ENCODE peak calls at places on chromosome 17, in four cellular contexts. H is tibial nerve, X is A549, E is aorta. I is an unnamed sample.

GRCh38 chr17:42009170-42009569 is 8.1 kb downstream of the DNAJC7 start:
- DNase-seq in H (no peak), X (no peak), E (no peak), I (no peak)

GRCh38 chr17:40796846-40797245 is 2.9 kb downstream of the KRT28 start:
- DNase-seq in H (no peak), X (no peak), E (no peak), I (no peak)

GRCh38 chr17:10844667-10845387 is 6.9 kb upstream of the PIRT start:
- DNase-seq in H (peak; percentile 22), X (peak; percentile 86), E (peak; percentile 80), I (peak; percentile 39)

GRCh38 chr17:1783834-1784611 is 22.2 kb downstream of the SERPINF1 start:
- DNase-seq in H (peak; percentile 82), X (peak; percentile 77), E (peak; percentile 86), I (no peak)

GRCh38 chr17:62578757-62579487 is 48.5 kb upstream of the MRC2 start:
- DNase-seq in H (no peak), X (no peak), E (no peak), I (no peak)

GRCh38 chr17:48374650-48375230 is 55.3 kb downstream of the SKAP1 start:
- DNase-seq in H (no peak), X (peak; percentile 76), E (no peak), I (no peak)

GRCh38 chr17:74343526-74344284 is 17.7 kb downstream of the KIF19 start:
- DNase-seq in H (no peak), X (no peak), E (no peak), I (no peak)

GRCh38 chr17:8946476-8946875 is 19.0 kb downstream of the PIK3R5 start:
- DNase-seq in H (no peak), X (no peak), E (no peak), I (no peak)

GRCh38 chr17:29048440-29049360 is 5.8 kb downstream of the PIPOX start:
- DNase-seq in H (no peak), X (no peak), E (no peak), I (no peak)

GRCh38 chr17:63542942-63543821 is 7.1 kb upstream of the DCAF7 start:
- DNase-seq in H (no peak), X (no peak), E (no peak), I (no peak)

GRCh38 chr17:51653902-51654301 is 393.6 kb downstream of the UTP18 start:
- DNase-seq in H (no peak), X (peak; percentile 21), E (no peak), I (no peak)

GRCh38 chr17:16975744-16976625 is 4.1 kb upstream of the TNFRSF13B start:
- DNase-seq in H (no peak), X (no peak), E (no peak), I (no peak)

GRCh38 chr17:76138234-76138895 is 2.7 kb downstream of the FOXJ1 start:
- DNase-seq in H (no peak), X (peak; percentile 66), E (no peak), I (no peak)

GRCh38 chr17:16377804-16378400 is 3.0 kb upstream of the UBB start:
- DNase-seq in H (no peak), X (peak; percentile 56), E (no peak), I (no peak)

GRCh38 chr17:13520899-13521572 is 80.7 kb downstream of the HS3ST3A1 start:
- DNase-seq in H (no peak), X (no peak), E (no peak), I (no peak)

GRCh38 chr17:66829386-66829864 is 5.5 kb upstream of the CACNG5 start:
- DNase-seq in H (no peak), X (no peak), E (no peak), I (no peak)

GRCh38 chr17:7515912-7516610 is 31.9 kb downstream of the POLR2A start:
- DNase-seq in H (no peak), X (no peak), E (no peak), I (no peak)

GRCh38 chr17:1870592-1870991 is 40.8 kb downstream of the RPA1 start:
- DNase-seq in H (no peak), X (no peak), E (no peak), I (peak; percentile 2)

GRCh38 chr17:76421054-76421427 is 31.9 kb downstream of the UBE2O start:
- DNase-seq in H (no peak), X (no peak), E (no peak), I (no peak)

GRCh38 chr17:68378202-68379149 is 78.8 kb downstream of the WIPI1 start:
- DNase-seq in H (peak; percentile 94), X (peak; percentile 63), E (peak; percentile 94), I (no peak)

GRCh38 chr17:3904486-3904885 is 11.6 kb upstream of the CAMKK1 start:
- DNase-seq in H (no peak), X (no peak), E (no peak), I (no peak)

GRCh38 chr17:69637399-69638165 is 223.1 kb downstream of the MAP2K6 start:
- DNase-seq in H (no peak), X (no peak), E (no peak), I (no peak)

GRCh38 chr17:65589321-65589720 is 27.9 kb upstream of the AXIN2 start:
- DNase-seq in H (no peak), X (no peak), E (no peak), I (no peak)

GRCh38 chr17:69141802-69142472 is at the start of gene ABCA6:
- DNase-seq in H (no peak), X (no peak), E (no peak), I (no peak)

GRCh38 chr17:80220709-80221215 is 535 bp downstream of the SLC26A11 start:
- DNase-seq in H (no peak), X (peak; percentile 46), E (no peak), I (peak; percentile 9)

GRCh38 chr17:8494021-8494420 is 58.3 kb downstream of the NDEL1 start:
- DNase-seq in H (no peak), X (no peak), E (peak; percentile 41), I (no peak)

GRCh38 chr17:57309479-57309878 is 53.2 kb downstream of the MSI2 start:
- DNase-seq in H (no peak), X (no peak), E (no peak), I (no peak)

GRCh38 chr17:78124836-78125137 is 3.8 kb downstream of the TMC6 start:
- DNase-seq in H (no peak), X (no peak), E (no peak), I (no peak)

GRCh38 chr17:78126895-78127239 is 1.7 kb downstream of the TMC6 start:
- DNase-seq in H (no peak), X (no peak), E (no peak), I (no peak)

GRCh38 chr17:78124081-78124835 is 4.3 kb downstream of the TMC6 start:
- DNase-seq in H (no peak), X (no peak), E (peak; percentile 44), I (no peak)

GRCh38 chr17:78125976-78126894 is 2.3 kb downstream of the TMC6 start:
- DNase-seq in H (no peak), X (no peak), E (peak; percentile 54), I (no peak)

GRCh38 chr17:78125138-78125913 is 3.2 kb downstream of the TMC6 start:
- DNase-seq in H (no peak), X (no peak), E (peak; percentile 50), I (peak; percentile 23)
- H3K4me3 ChIP-seq in H (peak overlapping the region; percentile 14), X (no peak overlapping the region), E (no peak overlapping the region), I (peak overlapping the region; percentile 97)

DNA sequence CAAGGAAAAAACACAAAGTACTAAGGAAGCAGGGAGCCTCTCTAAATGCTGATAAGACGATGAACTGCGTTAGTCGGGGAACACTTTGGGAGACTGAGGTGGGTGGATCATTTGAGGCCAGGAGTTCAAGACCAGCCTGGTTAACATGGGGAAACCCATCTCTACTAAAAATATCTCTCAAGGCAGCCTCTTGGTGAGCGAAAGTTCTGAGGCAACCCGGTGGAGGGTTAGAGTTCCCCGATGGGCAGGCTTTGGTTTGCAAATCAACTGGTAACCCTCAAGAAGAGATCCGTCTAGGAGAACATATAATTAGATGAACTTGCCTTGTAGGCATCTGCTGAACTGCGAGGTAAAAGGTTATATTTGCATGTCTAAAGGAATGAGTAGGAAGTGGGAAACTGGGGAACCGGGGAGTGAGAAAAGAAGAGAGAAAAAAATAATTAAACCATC is 44.6 kb downstream of the WSB1 start:
- DNase-seq in H (no peak), X (no peak), E (no peak), I (no peak)
- H3K27ac ChIP-seq in H (no peak overlapping the region), X (no peak overlapping the region), E (no peak overlapping the region), I (no peak overlapping the region)

GRCh38 chr17:35679007-35679682 is 52.3 kb upstream of the RASL10B start:
- DNase-seq in H (no peak), X (no peak), E (no peak), I (no peak)
- H3K4me1 ChIP-seq in H (no peaks in the 10 kb centered on the region), X (peaks cover 6% of the 10 kb centered on the region), E (no peaks in the 10 kb centered on the region), I (no peaks in the 10 kb centered on the region)

GRCh38 chr17:35812456-35812855 is 3.2 kb downstream of the TAF15 start:
- DNase-seq in H (no peak), X (no peak), E (no peak), I (no peak)

GRCh38 chr17:35808240-35808961 is 883 bp upstream of the TAF15 start:
- DNase-seq in H (no peak), X (no peak), E (no peak), I (no peak)

GRCh38 chr17:35809855-35810461 is 674 bp downstream of the TAF15 start:
- DNase-seq in H (no peak), X (no peak), E (no peak), I (no peak)

GRCh38 chr17:35808962-35809854 is at the start of gene TAF15:
- DNase-seq in H (peak; percentile 92), X (peak; percentile 95), E (peak; percentile 98), I (peak; percentile 90)

DNA sequence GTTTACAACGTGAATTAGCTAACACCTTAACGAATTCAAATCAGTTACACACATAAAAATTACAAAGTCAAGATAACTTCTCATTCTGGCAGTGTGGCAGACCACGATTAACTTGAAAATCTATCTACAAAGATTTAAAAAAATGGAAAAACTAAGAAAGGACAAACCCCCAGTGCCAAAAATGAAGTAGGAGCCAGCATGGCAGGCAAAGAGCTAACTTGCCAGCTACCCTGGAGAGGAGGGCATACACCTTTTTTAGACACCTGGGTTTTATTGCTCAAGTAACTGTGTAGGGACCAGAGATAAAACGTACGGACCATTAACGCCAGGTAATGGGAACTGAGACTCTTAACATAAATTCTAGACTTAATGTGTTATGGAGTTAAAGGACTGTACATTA is 2.5 kb downstream of the TAF15 start:
- DNase-seq in H (no peak), X (no peak), E (no peak), I (no peak)
- H3K4me3 ChIP-seq in H (no peak overlapping the region), X (no peak overlapping the region), E (no peak overlapping the region), I (no peak overlapping the region)

GRCh38 chr17:31378638-31379037 is 12.8 kb upstream of the RAB11FIP4 start:
- DNase-seq in H (no peak), X (no peak), E (no peak), I (no peak)
- H3K27ac ChIP-seq in H (no peak overlapping the region), X (no peak overlapping the region), E (no peak overlapping the region), I (no peak overlapping the region)

GRCh38 chr17:81860756-81861568 is 627 bp upstream of the P4HB start:
- DNase-seq in H (peak; percentile 97), X (peak; percentile 100), E (peak; percentile 100), I (peak; percentile 99)
- H3K4me1 ChIP-seq in H (peaks cover 39% of the 10 kb centered on the region), X (peaks cover 35% of the 10 kb centered on the region), E (peaks cover 3% of the 10 kb centered on the region), I (peaks cover 15% of the 10 kb centered on the region)